ENCODE peak calls at places on chromosomes 4 and X, in nine cellular contexts. S, W, Z, N, B, Y, H, I and T are unnamed samples.

GRCh38 chrX:102516314-102516936 is at the start of gene TMSB15A:
- DNase-seq in B (peak), H (no peak), I (peak), S (peak), W (peak), Y (peak), N (peak), Z (peak), T (peak)

GRCh38 chr4:25454491-25454890 is 77.4 kb downstream of the ANAPC4 start:
- DNase-seq in S (no peak), W (no peak), H (no peak), Y (no peak), N (no peak), I (no peak), B (no peak), Z (no peak), T (no peak)

GRCh38 chr4:128835498-128836222 is 26.2 kb downstream of the JADE1 start:
- DNase-seq in B (no peak), H (no peak), I (peak), S (no peak), N (peak), Y (no peak), W (peak), Z (peak), T (no peak)

GRCh38 chr4:94126669-94127068 is 81.0 kb upstream of the SMARCAD1 start:
- DNase-seq in I (no peak), W (peak), Z (no peak), N (no peak), B (no peak), Y (no peak), S (no peak), H (no peak), T (no peak)

GRCh38 chr4:122731676-122732075 is 828 bp upstream of the BBS12 start:
- DNase-seq in Y (no peak), S (no peak), I (no peak), N (no peak), Z (no peak), B (no peak), W (no peak), H (no peak), T (no peak)

GRCh38 chr4:167196386-167196785 is 37.9 kb downstream of the SPOCK3 start:
- DNase-seq in Y (peak), Z (no peak), I (no peak), W (no peak), H (no peak), N (no peak), S (no peak), B (no peak), T (no peak)

GRCh38 chr4:165324203-165324917 is 3.1 kb upstream of the MSMO1 start:
- DNase-seq in Y (no peak), W (no peak), H (no peak), B (no peak), I (no peak), N (no peak), S (no peak), Z (no peak), T (no peak)

GRCh38 chr4:137621056-137621455 is 88.8 kb upstream of the PCDH18 start:
- DNase-seq in W (no peak), N (no peak), Z (no peak), I (no peak), H (no peak), B (no peak), Y (no peak), S (no peak), T (peak)

GRCh38 chrX:136806891-136807410 is 26.2 kb upstream of the ARHGEF6 start:
- DNase-seq in S (no peak), B (no peak), H (no peak), N (no peak), Z (no peak), Y (no peak), W (no peak), I (no peak), T (no peak)

GRCh38 chr4:100019821-100020220 is 69.7 kb upstream of the H2AZ1 start:
- DNase-seq in H (no peak), B (no peak), I (no peak), N (no peak), S (no peak), Z (no peak), Y (no peak), W (no peak), T (no peak)

GRCh38 chr4:85708468-85708867 is 233.5 kb downstream of the ARHGAP24 start:
- DNase-seq in N (no peak), Y (no peak), S (no peak), B (no peak), H (no peak), Z (no peak), W (no peak), I (no peak), T (no peak)

GRCh38 chr4:8547108-8547911 is 32.9 kb upstream of the GPR78 start:
- DNase-seq in Z (no peak), S (no peak), Y (peak), I (no peak), N (no peak), H (no peak), B (no peak), W (peak), T (peak)

GRCh38 chr4:2045518-2045951 is 13.6 kb upstream of the NAT8L start:
- DNase-seq in B (no peak), N (no peak), W (no peak), S (no peak), Y (no peak), Z (no peak), H (no peak), I (peak), T (no peak)

GRCh38 chr4:41785665-41786064 is 37.1 kb upstream of the PHOX2B start:
- DNase-seq in Y (no peak), B (no peak), N (no peak), W (no peak), H (no peak), Z (no peak), I (no peak), S (no peak), T (no peak)

GRCh38 chr4:14716622-14717021 is 285.7 kb upstream of the CPEB2 start:
- DNase-seq in Z (no peak), B (no peak), N (no peak), S (no peak), I (no peak), Y (no peak), W (no peak), H (no peak), T (no peak)

GRCh38 chr4:153116101-153116680 is 88.1 kb upstream of the TRIM2 start:
- DNase-seq in Z (no peak), W (no peak), Y (no peak), S (peak), H (no peak), B (no peak), I (no peak), N (no peak), T (no peak)

GRCh38 chrX:110806145-110806544 is 10.5 kb upstream of the CHRDL1 start:
- DNase-seq in I (no peak), Z (no peak), B (no peak), S (no peak), H (peak), W (peak), N (no peak), Y (no peak), T (no peak)

DNA sequence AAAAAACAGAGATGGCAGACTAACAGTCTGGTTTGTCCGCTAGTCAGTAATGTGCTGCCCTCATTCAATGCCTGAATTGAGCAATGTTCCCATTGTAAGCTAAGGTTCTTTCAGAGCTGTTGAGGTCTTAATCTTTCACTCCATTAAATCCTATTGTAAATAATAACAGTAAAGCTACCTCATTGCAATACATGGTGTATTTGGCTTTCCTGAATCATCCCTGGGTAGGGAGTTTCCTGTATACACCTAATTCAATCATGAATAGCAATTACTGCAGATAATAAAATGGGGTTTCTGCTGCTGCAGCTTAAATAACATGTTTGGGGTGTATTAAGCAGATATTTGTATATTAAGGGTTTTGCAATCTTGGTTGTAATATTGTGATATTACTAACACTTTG is 1100.2 kb upstream of the INTU start:
- DNase-seq in I (no peak), N (no peak), Z (no peak), W (no peak), Y (peak), B (no peak), H (no peak), S (no peak), T (no peak)
- H3K4me3 ChIP-seq in I (no peak), N (no peak), Z (no peak), W (no peak), Y (no peak), B (no peak), H (no peak), S (no peak), T (no peak)

GRCh38 chr4:16264798-16265197 is 38.5 kb upstream of the TAPT1 start:
- DNase-seq in H (peak), S (no peak), Y (peak), B (no peak), W (peak), I (no peak), Z (no peak), N (peak), T (peak)
- TF ChIP-seq CTCF in H (peak), S (peak), Y (peak), B (peak), W (peak), I (peak), Z (peak), N (peak), T (peak)

GRCh38 chrX:2584216-2584615 is 83.4 kb upstream of the DHRSX start:
- DNase-seq in Z (no peak), H (no peak), W (no peak), I (no peak), Y (no peak), S (no peak), B (no peak), N (no peak), T (no peak)

GRCh38 chrX:2587146-2587545 is 86.4 kb upstream of the DHRSX start:
- DNase-seq in H (no peak), Y (no peak), S (no peak), W (no peak), Z (no peak), I (no peak), N (no peak), B (no peak), T (no peak)

GRCh38 chrX:2581296-2581695 is 80.5 kb upstream of the DHRSX start:
- DNase-seq in W (no peak), B (no peak), Y (no peak), I (no peak), H (no peak), S (no peak), Z (no peak), N (no peak), T (no peak)

GRCh38 chrX:2584659-2585470 is 84.1 kb upstream of the DHRSX start:
- DNase-seq in Z (no peak), B (no peak), I (no peak), H (no peak), W (no peak), S (no peak), Y (no peak), N (no peak), T (no peak)

GRCh38 chrX:2583194-2584162 is 82.7 kb upstream of the DHRSX start:
- DNase-seq in N (no peak), Y (no peak), H (no peak), W (no peak), S (no peak), Z (no peak), B (no peak), I (no peak), T (no peak)
- H3K4me3 ChIP-seq in N (no peak), Y (no peak), H (no peak), W (no peak), S (no peak), Z (no peak), B (no peak), I (no peak), T (no peak)

GRCh38 chrX:30488092-30488491 is 89.5 kb downstream of the TASL start:
- DNase-seq in H (no peak), I (no peak), N (no peak), Z (no peak), B (no peak), W (peak), S (no peak), Y (peak), T (no peak)
- TF ChIP-seq CTCF in H (peak), I (peak), N (no peak), Z (no peak), B (no peak), W (peak), S (no peak), Y (peak), T (no peak)

DNA sequence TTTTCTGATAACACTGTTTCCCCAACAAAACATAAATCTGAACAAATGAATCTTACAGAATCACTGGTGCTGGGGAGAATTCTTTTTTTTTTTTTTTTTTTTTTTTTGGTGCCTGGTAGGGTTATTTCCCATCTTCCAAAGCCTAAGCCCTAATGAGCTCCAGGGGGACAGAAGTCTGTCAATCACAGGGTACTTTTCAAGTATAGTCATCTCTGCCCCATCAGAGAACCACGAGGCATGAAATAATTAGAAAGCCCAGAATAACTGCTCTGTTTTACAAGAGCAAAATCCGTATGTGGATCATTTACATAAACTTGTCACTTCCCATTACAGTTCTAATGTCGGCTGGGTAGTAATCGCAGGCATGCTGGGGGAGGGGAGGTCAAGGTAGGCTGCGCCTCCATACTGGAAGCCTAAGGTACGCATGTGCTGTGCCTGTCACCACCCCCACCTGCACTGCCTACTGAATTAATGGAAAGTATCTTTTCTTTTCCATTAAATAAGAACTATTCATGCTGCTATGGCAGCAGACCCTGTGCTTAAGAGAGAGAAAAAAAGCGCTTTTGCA is 164.7 kb upstream of the LEF1 start:
- DNase-seq in W (no peak), Z (no peak), I (no peak), N (no peak), B (no peak), S (no peak), Y (no peak), H (no peak), T (no peak)
- H3K4me3 ChIP-seq in W (no peak), Z (no peak), I (no peak), N (no peak), B (no peak), S (no peak), Y (no peak), H (no peak), T (no peak)

GRCh38 chr4:30718889-30719252 is 1.3 kb upstream of the PCDH7 start:
- DNase-seq in N (no peak), B (no peak), W (peak), Y (peak), Z (no peak), S (no peak), H (no peak), I (no peak), T (peak)

GRCh38 chr4:30716671-30717207 is 3.4 kb upstream of the PCDH7 start:
- DNase-seq in I (no peak), N (no peak), S (no peak), H (no peak), Z (no peak), B (peak), W (peak), Y (peak), T (peak)

GRCh38 chr4:30716158-30716557 is 4.0 kb upstream of the PCDH7 start:
- DNase-seq in I (no peak), Y (peak), B (no peak), Z (no peak), N (no peak), S (no peak), H (no peak), W (peak), T (no peak)

GRCh38 chr4:30718021-30718888 is 1.9 kb upstream of the PCDH7 start:
- DNase-seq in I (no peak), H (no peak), W (peak), B (peak), Y (no peak), N (no peak), Z (peak), S (no peak), T (peak)

DNA sequence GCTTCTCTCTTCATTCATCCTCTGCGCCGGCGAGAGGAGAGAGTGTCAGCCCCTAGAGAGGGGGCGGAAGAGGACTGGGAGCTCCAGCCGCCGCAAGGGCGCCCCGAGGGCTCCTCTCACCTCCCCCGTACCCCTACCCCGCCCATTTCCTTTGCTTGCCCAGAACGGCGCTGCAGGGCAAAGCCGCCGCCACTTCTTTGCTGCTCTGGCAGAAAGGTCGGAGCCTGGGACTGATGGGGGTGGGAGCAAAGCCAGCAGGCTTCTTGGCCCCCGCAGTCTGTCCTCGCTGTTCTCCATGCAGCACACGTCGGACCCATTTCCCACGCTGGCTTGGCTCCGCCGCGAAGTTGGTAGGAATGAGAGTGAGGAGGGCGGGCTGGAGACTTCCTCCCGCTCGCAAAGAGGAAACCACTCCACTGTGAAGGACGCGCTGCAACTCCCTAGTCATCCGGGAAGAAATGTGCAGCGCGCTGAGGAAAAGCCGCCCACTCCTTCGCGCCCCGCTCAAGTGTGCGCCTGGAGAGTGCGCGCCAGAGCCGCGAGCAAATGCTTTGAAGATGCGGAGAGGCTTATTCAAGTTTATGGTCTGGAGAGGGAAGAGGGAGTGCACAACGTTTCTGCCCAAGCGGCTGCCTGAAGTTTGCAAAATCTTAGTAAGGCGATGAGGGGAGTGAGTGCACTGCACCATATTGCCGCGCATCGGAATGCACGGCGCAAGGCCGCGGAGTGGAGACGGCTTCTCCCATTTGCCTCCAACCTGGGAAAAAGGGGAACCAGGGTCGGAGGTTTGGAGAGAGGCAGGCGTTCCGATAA is 2.8 kb upstream of the PCDH7 start:
- DNase-seq in Z (peak), Y (peak), I (peak), B (peak), S (no peak), W (peak), N (peak), H (no peak), T (peak)
- TF ChIP-seq CTCF in Z (no peak), Y (no peak), I (no peak), B (no peak), S (no peak), W (no peak), N (no peak), H (peak), T (peak)

DNA sequence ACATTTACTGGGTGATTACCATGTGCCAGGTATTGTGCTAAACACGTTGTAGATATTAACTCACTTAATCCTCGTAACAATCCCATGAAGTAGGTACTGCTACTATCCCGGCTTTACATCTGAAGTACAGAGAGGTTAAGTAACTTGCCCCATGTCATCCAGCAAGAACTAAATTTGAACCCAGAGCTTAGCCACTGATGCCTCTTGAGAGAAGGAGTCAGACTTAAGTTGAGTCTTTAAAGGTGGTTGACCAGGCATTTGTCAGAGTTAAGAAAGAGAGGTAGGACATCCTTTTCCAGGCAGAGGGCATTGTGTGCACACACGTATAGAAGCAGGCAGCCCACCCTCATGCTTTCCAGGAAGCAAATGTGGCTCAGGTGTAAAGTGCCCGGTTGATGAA is 431 bp upstream of the CD38 start:
- DNase-seq in B (no peak), I (no peak), H (no peak), W (no peak), Z (no peak), N (no peak), Y (no peak), S (no peak), T (no peak)
- H3K4me3 ChIP-seq in B (no peak), I (no peak), H (no peak), W (no peak), Z (peak), N (no peak), Y (no peak), S (peak), T (no peak)